ENCODE peak calls at places on chromosomes 6 and 20, in six cellular contexts. Y is H1, W is fibroblast of lung, C is nephron progenitor cell, B is tibial artery, P is HFF-Myc. H is an unnamed sample.

GRCh38 chr6:43277643-43278523 is 20.2 kb upstream of the SLC22A7 start:
- DNase-seq in Y (no peak), W (peak; percentile 36), C (no peak), B (no peak), P (no peak), H (no peak)

GRCh38 chr6:52724041-52724405 is 39.3 kb downstream of the GSTA2 start:
- DNase-seq in Y (no peak), W (peak; percentile 83), C (no peak), B (peak; percentile 68), P (no peak), H (no peak)

GRCh38 chr20:990293-990959 is 11.7 kb downstream of the RSPO4 start:
- DNase-seq in Y (no peak), W (no peak), C (no peak), B (no peak), P (no peak), H (no peak)

GRCh38 chr6:44642870-44643522 is 255.5 kb downstream of the CDC5L start:
- DNase-seq in Y (no peak), W (peak; percentile 66), C (no peak), B (peak; percentile 35), P (no peak), H (no peak)

GRCh38 chr6:5626727-5627426 is 365.6 kb downstream of the FARS2 start:
- DNase-seq in Y (no peak), W (no peak), C (no peak), B (no peak), P (no peak), H (no peak)

GRCh38 chr6:158759966-158760617 is 59.1 kb downstream of the EZR start:
- DNase-seq in Y (no peak), W (no peak), C (no peak), B (peak; percentile 44), P (no peak), H (no peak)

GRCh38 chr6:129402244-129402643 is 307.7 kb downstream of the ARHGAP18 start:
- DNase-seq in Y (no peak), W (peak; percentile 5), C (no peak), B (no peak), P (no peak), H (no peak)

GRCh38 chr6:167827588-167828324 is 1.0 kb downstream of the AFDN start:
- DNase-seq in Y (peak; percentile 69), W (peak; percentile 34), C (peak; percentile 68), B (peak; percentile 72), P (no peak), H (peak; percentile 45)

GRCh38 chr6:148972481-148972880 is 225.7 kb downstream of the UST start:
- DNase-seq in Y (peak; percentile 88), W (peak; percentile 55), C (peak; percentile 65), B (no peak), P (no peak), H (peak; percentile 49)

GRCh38 chr20:25308083-25308491 is 60.2 kb downstream of the PYGB start:
- DNase-seq in Y (no peak), W (no peak), C (no peak), B (no peak), P (no peak), H (no peak)

GRCh38 chr6:99362644-99363268 is 13.3 kb upstream of the FAXC start:
- DNase-seq in Y (no peak), W (no peak), C (no peak), B (no peak), P (no peak), H (no peak)

GRCh38 chr20:38458314-38458713 is 14.3 kb upstream of the RALGAPB start:
- DNase-seq in Y (no peak), W (no peak), C (no peak), B (no peak), P (no peak), H (no peak)

GRCh38 chr6:150079604-150080003 is 10.7 kb upstream of the ULBP3 start:
- DNase-seq in Y (no peak), W (peak; percentile 42), C (no peak), B (peak; percentile 16), P (no peak), H (no peak)

GRCh38 chr20:38268115-38268514 is 7.6 kb upstream of the KIAA1755 start:
- DNase-seq in Y (no peak), W (no peak), C (no peak), B (peak; percentile 27), P (no peak), H (no peak)

GRCh38 chr20:31707994-31708744 is 14.5 kb downstream of the BCL2L1 start:
- DNase-seq in Y (peak; percentile 62), W (no peak), C (no peak), B (peak; percentile 74), P (no peak), H (no peak)

GRCh38 chr20:23507346-23507745 is 16.4 kb downstream of the CST8 start:
- DNase-seq in Y (no peak), W (no peak), C (no peak), B (no peak), P (no peak), H (no peak)

GRCh38 chr6:153405926-153406325 is 274.8 kb upstream of the RGS17 start:
- DNase-seq in Y (no peak), W (no peak), C (no peak), B (no peak), P (no peak), H (no peak)

GRCh38 chr20:919491-919916 is 3.4 kb upstream of the ANGPT4 start:
- DNase-seq in Y (no peak), W (no peak), C (no peak), B (no peak), P (no peak), H (no peak)

GRCh38 chr6:20542927-20543602 is 8.8 kb downstream of the CDKAL1 start:
- DNase-seq in Y (no peak), W (peak; percentile 85), C (no peak), B (no peak), P (peak; percentile 57), H (no peak)

GRCh38 chr6:105097288-105097687 is 82.5 kb downstream of the POPDC3 start:
- DNase-seq in Y (no peak), W (no peak), C (no peak), B (no peak), P (no peak), H (no peak)

GRCh38 chr6:8879334-8879733 is 444.0 kb upstream of the SLC35B3 start:
- DNase-seq in Y (no peak), W (no peak), C (no peak), B (no peak), P (no peak), H (no peak)

GRCh38 chr6:122663981-122664380 is 53.8 kb downstream of the PKIB start:
- DNase-seq in Y (no peak), W (peak; percentile 30), C (no peak), B (no peak), P (no peak), H (no peak)

GRCh38 chr6:15915508-15916178 is 213.2 kb upstream of the MYLIP start:
- DNase-seq in Y (no peak), W (no peak), C (no peak), B (no peak), P (no peak), H (no peak)

GRCh38 chr6:152356659-152357058 is 280.5 kb downstream of the SYNE1 start:
- DNase-seq in Y (no peak), W (peak; percentile 8), C (no peak), B (no peak), P (no peak), H (no peak)
- TF ChIP-seq CTCF in Y (peak; percentile 53), W (peak; percentile 51), C (peak; percentile 28), B (peak; percentile 22), P (no peak), H (peak; percentile 37)

GRCh38 chr20:20052074-20052970 is at the start of the genes CFAP61 and CRNKL1:
- DNase-seq in Y (peak; percentile 97), W (peak; percentile 93), C (peak; percentile 96), B (peak; percentile 97), P (peak; percentile 95), H (peak; percentile 89)
- TF ChIP-seq CTCF in Y (no peak), W (no peak), C (no peak), B (no peak), P (no peak), H (peak; percentile 18)

DNA sequence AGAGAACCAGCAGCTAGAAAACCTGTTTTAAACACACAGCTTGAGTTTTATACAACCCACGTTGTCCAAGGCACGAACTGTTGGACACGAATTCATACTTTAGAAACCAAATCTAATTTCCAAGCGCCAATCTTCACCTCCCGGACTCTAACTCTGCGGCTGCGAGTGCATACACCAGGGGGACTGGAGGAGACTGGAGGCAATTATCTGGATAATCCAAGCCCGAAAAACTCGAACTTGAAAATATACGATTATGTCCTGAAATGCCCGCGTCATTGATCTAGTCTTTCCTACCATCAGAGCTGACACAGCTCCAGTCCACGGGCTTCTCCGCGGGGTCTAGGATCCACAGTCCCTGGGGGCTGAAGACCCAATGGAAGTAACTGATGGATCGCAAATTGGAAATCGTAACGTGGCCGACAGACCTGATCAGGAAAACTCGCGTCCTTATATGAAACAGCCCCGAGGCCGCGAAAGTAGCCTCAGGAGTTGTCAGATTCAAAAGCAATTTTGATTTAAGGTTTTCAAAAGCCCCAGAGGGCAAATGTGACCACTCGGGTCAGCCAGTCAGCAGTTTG is 809 bp upstream of the HEY2 start:
- DNase-seq in Y (no peak), W (peak; percentile 20), C (no peak), B (no peak), P (no peak), H (no peak)
- TF ChIP-seq CTCF in Y (no peak), W (peak; percentile 13), C (no peak), B (no peak), P (no peak), H (peak; percentile 9)

GRCh38 chr20:34070079-34070439 is 42.0 kb downstream of the EIF2S2 start:
- DNase-seq in Y (no peak), W (no peak), C (no peak), B (no peak), P (no peak), H (no peak)
- TF ChIP-seq CTCF in Y (no peak), W (no peak), C (no peak), B (peak; percentile 2), P (no peak), H (no peak)

DNA sequence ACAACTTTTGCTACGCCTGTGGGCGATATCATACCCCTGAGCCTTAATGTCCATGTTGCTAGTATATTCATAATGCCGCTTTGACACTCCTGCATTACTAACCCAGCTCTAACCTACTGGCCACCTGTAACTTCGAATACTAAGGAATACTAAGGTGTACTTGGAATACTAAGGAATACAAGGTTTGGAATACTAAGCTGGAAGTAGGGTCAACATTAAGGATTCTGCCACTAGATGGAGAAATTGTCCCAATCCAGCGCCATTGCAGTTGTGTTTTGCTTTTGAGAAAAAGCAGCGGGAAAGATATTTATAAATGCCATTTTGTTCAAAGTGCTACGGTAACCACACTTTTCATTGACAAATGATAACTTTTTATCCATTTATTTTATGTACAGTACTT is 10.7 kb downstream of the TBXT start:
- DNase-seq in Y (no peak), W (no peak), C (no peak), B (no peak), P (no peak), H (no peak)
- TF ChIP-seq CTCF in Y (peak; percentile 51), W (peak; percentile 12), C (peak; percentile 35), B (no peak), P (no peak), H (peak; percentile 51)